ENCODE peak calls at places on chromosomes 13 and 19, in four cellular contexts. J is fibroblast of the aortic adventitia, F is RWPE1, W is tibial artery. E is an unnamed sample.

GRCh38 chr13:37453246-37453645 is 145.3 kb downstream of the POSTN start:
- DNase-seq in J (peak; percentile 60), F (peak; percentile 5), W (no peak), E (peak; percentile 73)

GRCh38 chr19:35851213-35852028 is 883 bp downstream of the NPHS1 start:
- DNase-seq in J (no peak), F (no peak), W (no peak), E (no peak)

GRCh38 chr13:59950201-59950730 is 213.5 kb downstream of the DIAPH3 start:
- DNase-seq in J (no peak), F (no peak), W (no peak), E (no peak)

GRCh38 chr13:48383384-48383783 is 29.5 kb downstream of the LPAR6 start:
- DNase-seq in J (no peak), F (no peak), W (no peak), E (no peak)

GRCh38 chr13:112233256-112233655 is 142.9 kb upstream of the SPACA7 start:
- DNase-seq in J (no peak), F (no peak), W (peak; percentile 43), E (no peak)

GRCh38 chr19:48123907-48124675 is 13.5 kb upstream of the PLA2G4C start:
- DNase-seq in J (peak; percentile 90), F (peak; percentile 69), W (no peak), E (peak; percentile 76)

GRCh38 chr13:76522083-76522755 is 364.0 kb downstream of the KCTD12 start:
- DNase-seq in J (peak; percentile 82), F (peak; percentile 36), W (no peak), E (peak; percentile 49)

GRCh38 chr13:86946734-86947133 is 724.4 kb upstream of the SLITRK5 start:
- DNase-seq in J (no peak), F (no peak), W (no peak), E (no peak)

GRCh38 chr13:74129500-74130144 is 4.6 kb downstream of the KLF12 start:
- DNase-seq in J (peak; percentile 18), F (no peak), W (no peak), E (peak; percentile 20)

GRCh38 chr19:17074628-17075034 is 621 bp downstream of the HAUS8 start:
- DNase-seq in J (no peak), F (no peak), W (no peak), E (no peak)

GRCh38 chr19:54470991-54471782 is 1.9 kb downstream of the CDC42EP5 start:
- DNase-seq in J (no peak), F (peak; percentile 47), W (peak; percentile 67), E (no peak)

GRCh38 chr13:112153846-112154245 is 86.9 kb downstream of the SOX1 start:
- DNase-seq in J (no peak), F (no peak), W (peak; percentile 16), E (no peak)

GRCh38 chr19:31749231-31749630 is 400.0 kb upstream of the TSHZ3 start:
- DNase-seq in J (no peak), F (no peak), W (no peak), E (no peak)

GRCh38 chr13:44915962-44916361 is 73.3 kb downstream of the NUFIP1 start:
- DNase-seq in J (no peak), F (no peak), W (no peak), E (no peak)

GRCh38 chr13:110135977-110136597 is 170.9 kb downstream of the COL4A1 start:
- DNase-seq in J (no peak), F (no peak), W (no peak), E (no peak)

GRCh38 chr13:108283110-108283509 is 13.6 kb downstream of the TNFSF13B start:
- DNase-seq in J (peak; percentile 41), F (no peak), W (no peak), E (peak; percentile 61)

GRCh38 chr19:7480975-7481265 is 7.9 kb downstream of the PEX11G start:
- DNase-seq in J (no peak), F (no peak), W (no peak), E (no peak)
- TF ChIP-seq CTCF in J (no peak), F (no peak), W (no peak), E (no peak)

DNA sequence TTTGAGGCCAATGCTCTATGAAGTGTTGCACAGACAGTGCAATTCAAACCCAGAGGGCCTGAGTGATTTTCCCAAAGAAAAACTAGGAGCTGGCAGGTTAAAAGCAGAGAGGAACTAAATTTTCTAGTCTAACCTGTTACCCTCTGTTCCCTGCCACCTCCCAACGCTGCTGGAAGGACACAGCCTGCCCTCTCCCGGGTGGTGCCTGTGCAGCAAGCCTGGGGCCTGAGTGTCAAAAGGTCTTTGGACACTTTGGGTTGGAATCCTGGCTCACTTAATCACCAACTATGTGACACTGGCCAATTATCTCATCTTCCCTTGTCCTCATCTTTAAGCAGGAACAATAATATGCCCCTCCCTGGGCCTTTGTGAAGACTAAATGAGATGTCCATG is 58.3 kb upstream of the WASF3 start:
- DNase-seq in J (no peak), F (no peak), W (no peak), E (no peak)
- TF ChIP-seq CTCF in J (no peak), F (no peak), W (no peak), E (no peak)

GRCh38 chr13:33644607-33645543 is 173.1 kb upstream of the RFC3 start:
- DNase-seq in J (peak; percentile 82), F (no peak), W (no peak), E (no peak)
- TF ChIP-seq CTCF in J (no peak), F (no peak), W (no peak), E (no peak)

DNA sequence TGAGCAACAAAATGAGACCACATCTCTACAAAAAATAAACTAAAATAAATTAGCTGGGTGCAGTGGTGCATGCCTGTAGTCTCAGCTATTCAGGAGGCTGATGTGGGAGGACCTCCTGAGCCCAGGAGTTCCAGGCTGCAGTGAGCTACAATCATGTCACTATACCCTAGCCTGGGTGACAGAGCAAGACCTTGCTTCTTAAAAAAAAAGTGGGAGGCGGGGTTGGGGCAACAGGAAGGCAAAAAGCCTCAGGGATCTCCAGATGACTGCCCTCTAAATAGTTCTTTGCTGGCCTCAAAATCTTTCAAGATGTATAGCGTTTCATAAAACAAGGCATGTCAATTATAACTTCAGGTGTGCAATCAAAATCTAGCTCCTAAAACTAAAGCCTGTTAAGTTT is 18.5 kb downstream of the CEACAM8 start:
- DNase-seq in J (no peak), F (no peak), W (no peak), E (no peak)
- TF ChIP-seq CTCF in J (no peak), F (no peak), W (no peak), E (no peak)

GRCh38 chr19:1756264-1756663 is 3.0 kb downstream of the ONECUT3 start:
- DNase-seq in J (no peak), F (no peak), W (no peak), E (no peak)

GRCh38 chr19:1752757-1753728 is at the start of gene ONECUT3:
- DNase-seq in J (no peak), F (no peak), W (no peak), E (no peak)

GRCh38 chr19:1755467-1756155 is 2.3 kb downstream of the ONECUT3 start:
- DNase-seq in J (no peak), F (no peak), W (no peak), E (no peak)

GRCh38 chr19:1753730-1754442 is 580 bp downstream of the ONECUT3 start:
- DNase-seq in J (no peak), F (no peak), W (no peak), E (no peak)

GRCh38 chr19:1754651-1755466 is 1.6 kb downstream of the ONECUT3 start:
- DNase-seq in J (no peak), F (no peak), W (no peak), E (no peak)
- TF ChIP-seq CTCF in J (no peak), F (no peak), W (no peak), E (no peak)

GRCh38 chr13:35471466-35472307 is 4.8 kb downstream of the MAB21L1 start:
- DNase-seq in J (peak; percentile 49), F (no peak), W (no peak), E (no peak)
- TF ChIP-seq CTCF in J (no peak), F (no peak), W (no peak), E (no peak)

GRCh38 chr19:51439021-51439465 is 19.2 kb downstream of the SIGLEC8 start:
- DNase-seq in J (no peak), F (peak; percentile 10), W (no peak), E (peak; percentile 42)
- TF ChIP-seq CTCF in J (peak; percentile 38), F (no peak), W (no peak), E (no peak)

GRCh38 chr19:14089412-14089661 is 1.2 kb downstream of the SAMD1 start:
- DNase-seq in J (peak; percentile 39), F (no peak), W (no peak), E (no peak)
- TF ChIP-seq CTCF in J (peak; percentile 30), F (no peak), W (no peak), E (no peak)

E was measured in MCF 10A.